ENCODE peak calls at places on chromosomes 6 and 20, in ten cellular contexts. One of them, this sample, is unnamed.
A peak's percentile ranks its signal among the peaks of the same experiment; 100 is the strongest.

GRCh38 chr6:151757506-151757955 is 50.0 kb upstream of the ESR1 start:
- DNase-seq in pancreas: no peak
- DNase-seq in CD4-positive, alpha-beta T cell: no peak
- DNase-seq in tibial nerve: no peak
- DNase-seq in right atrium auricular region: no peak
- DNase-seq in nephron progenitor cell: no peak
- DNase-seq in epithelial cell of esophagus: no peak
- DNase-seq in transverse colon: peak; percentile 29
- DNase-seq in endothelial cell: no peak
- DNase-seq in GM12865: peak; percentile 93
- DNase-seq in this sample: no peak

GRCh38 chr6:44286285-44286565 is 16.0 kb downstream of the TMEM151B start:
- DNase-seq in endothelial cell: no peak
- DNase-seq in pancreas: no peak
- DNase-seq in epithelial cell of esophagus: no peak
- DNase-seq in CD4-positive, alpha-beta T cell: no peak
- DNase-seq in nephron progenitor cell: no peak
- DNase-seq in GM12865: no peak
- DNase-seq in tibial nerve: no peak
- DNase-seq in transverse colon: no peak
- DNase-seq in right atrium auricular region: no peak
- DNase-seq in this sample: no peak

GRCh38 chr6:15399651-15400470 is 154.0 kb downstream of the JARID2 start:
- DNase-seq in epithelial cell of esophagus: no peak
- DNase-seq in transverse colon: peak; percentile 60
- DNase-seq in CD4-positive, alpha-beta T cell: no peak
- DNase-seq in tibial nerve: peak; percentile 78
- DNase-seq in GM12865: no peak
- DNase-seq in right atrium auricular region: peak; percentile 85
- DNase-seq in endothelial cell: peak; percentile 21
- DNase-seq in nephron progenitor cell: peak; percentile 60
- DNase-seq in pancreas: peak; percentile 68
- DNase-seq in this sample: peak; percentile 46

GRCh38 chr20:11497543-11497942 is 420.1 kb upstream of the BTBD3 start:
- DNase-seq in nephron progenitor cell: no peak
- DNase-seq in tibial nerve: no peak
- DNase-seq in transverse colon: no peak
- DNase-seq in epithelial cell of esophagus: no peak
- DNase-seq in GM12865: no peak
- DNase-seq in pancreas: no peak
- DNase-seq in endothelial cell: no peak
- DNase-seq in right atrium auricular region: no peak
- DNase-seq in CD4-positive, alpha-beta T cell: no peak
- DNase-seq in this sample: no peak

GRCh38 chr6:52089758-52090348 is 2.4 kb upstream of the PKHD1 start:
- DNase-seq in epithelial cell of esophagus: peak; percentile 58
- DNase-seq in GM12865: no peak
- DNase-seq in transverse colon: no peak
- DNase-seq in nephron progenitor cell: no peak
- DNase-seq in CD4-positive, alpha-beta T cell: no peak
- DNase-seq in pancreas: no peak
- DNase-seq in right atrium auricular region: no peak
- DNase-seq in tibial nerve: no peak
- DNase-seq in endothelial cell: no peak
- DNase-seq in this sample: no peak

GRCh38 chr6:110558575-110558974 is 82.2 kb upstream of the SLC22A16 start:
- DNase-seq in nephron progenitor cell: no peak
- DNase-seq in endothelial cell: no peak
- DNase-seq in transverse colon: no peak
- DNase-seq in pancreas: no peak
- DNase-seq in right atrium auricular region: no peak
- DNase-seq in GM12865: no peak
- DNase-seq in epithelial cell of esophagus: no peak
- DNase-seq in CD4-positive, alpha-beta T cell: no peak
- DNase-seq in tibial nerve: no peak
- DNase-seq in this sample: no peak

GRCh38 chr6:219641-220198 is 72.6 kb upstream of the DUSP22 start:
- DNase-seq in right atrium auricular region: peak; percentile 69
- DNase-seq in endothelial cell: no peak
- DNase-seq in GM12865: peak; percentile 69
- DNase-seq in pancreas: peak; percentile 66
- DNase-seq in nephron progenitor cell: peak; percentile 58
- DNase-seq in CD4-positive, alpha-beta T cell: no peak
- DNase-seq in transverse colon: peak; percentile 45
- DNase-seq in tibial nerve: peak; percentile 30
- DNase-seq in epithelial cell of esophagus: peak; percentile 79
- DNase-seq in this sample: no peak

GRCh38 chr20:32158943-32159660 is 48.4 kb downstream of the PLAGL2 start:
- DNase-seq in transverse colon: no peak
- DNase-seq in endothelial cell: no peak
- DNase-seq in epithelial cell of esophagus: no peak
- DNase-seq in pancreas: peak; percentile 39
- DNase-seq in CD4-positive, alpha-beta T cell: no peak
- DNase-seq in tibial nerve: no peak
- DNase-seq in nephron progenitor cell: no peak
- DNase-seq in right atrium auricular region: no peak
- DNase-seq in GM12865: no peak
- DNase-seq in this sample: no peak

GRCh38 chr6:34553146-34553545 is 3.0 kb downstream of the SPDEF start:
- DNase-seq in GM12865: no peak
- DNase-seq in CD4-positive, alpha-beta T cell: no peak
- DNase-seq in nephron progenitor cell: no peak
- DNase-seq in right atrium auricular region: no peak
- DNase-seq in pancreas: no peak
- DNase-seq in tibial nerve: no peak
- DNase-seq in epithelial cell of esophagus: no peak
- DNase-seq in endothelial cell: no peak
- DNase-seq in transverse colon: no peak
- DNase-seq in this sample: no peak

GRCh38 chr6:143754204-143754603 is 76.4 kb downstream of the PHACTR2 start:
- DNase-seq in GM12865: no peak
- DNase-seq in CD4-positive, alpha-beta T cell: no peak
- DNase-seq in endothelial cell: no peak
- DNase-seq in pancreas: no peak
- DNase-seq in epithelial cell of esophagus: no peak
- DNase-seq in transverse colon: no peak
- DNase-seq in nephron progenitor cell: no peak
- DNase-seq in tibial nerve: no peak
- DNase-seq in right atrium auricular region: no peak
- DNase-seq in this sample: no peak

GRCh38 chr6:22099241-22099640 is 197.6 kb downstream of the PRL start:
- DNase-seq in endothelial cell: no peak
- DNase-seq in right atrium auricular region: no peak
- DNase-seq in GM12865: no peak
- DNase-seq in CD4-positive, alpha-beta T cell: no peak
- DNase-seq in transverse colon: no peak
- DNase-seq in pancreas: no peak
- DNase-seq in tibial nerve: no peak
- DNase-seq in epithelial cell of esophagus: no peak
- DNase-seq in nephron progenitor cell: no peak
- DNase-seq in this sample: no peak

GRCh38 chr6:11685411-11686093 is 93.1 kb downstream of the ADTRP start:
- DNase-seq in endothelial cell: no peak
- DNase-seq in CD4-positive, alpha-beta T cell: no peak
- DNase-seq in epithelial cell of esophagus: peak; percentile 90
- DNase-seq in transverse colon: no peak
- DNase-seq in pancreas: no peak
- DNase-seq in tibial nerve: no peak
- DNase-seq in GM12865: no peak
- DNase-seq in nephron progenitor cell: no peak
- DNase-seq in right atrium auricular region: no peak
- DNase-seq in this sample: no peak

GRCh38 chr20:63454729-63455567 is 17.5 kb downstream of the KCNQ2 start:
- DNase-seq in GM12865: no peak
- DNase-seq in transverse colon: no peak
- DNase-seq in right atrium auricular region: no peak
- DNase-seq in epithelial cell of esophagus: no peak
- DNase-seq in endothelial cell: no peak
- DNase-seq in CD4-positive, alpha-beta T cell: no peak
- DNase-seq in tibial nerve: no peak
- DNase-seq in pancreas: no peak
- DNase-seq in nephron progenitor cell: no peak
- DNase-seq in this sample: no peak

GRCh38 chr20:45538209-45538798 is 978 bp downstream of the WFDC6 start:
- DNase-seq in pancreas: no peak
- DNase-seq in transverse colon: no peak
- DNase-seq in tibial nerve: no peak
- DNase-seq in nephron progenitor cell: no peak
- DNase-seq in GM12865: no peak
- DNase-seq in epithelial cell of esophagus: peak; percentile 97
- DNase-seq in endothelial cell: no peak
- DNase-seq in CD4-positive, alpha-beta T cell: no peak
- DNase-seq in right atrium auricular region: no peak
- DNase-seq in this sample: no peak

GRCh38 chr6:39076993-39077535 is 28.5 kb downstream of the GLP1R start:
- DNase-seq in GM12865: peak; percentile 64
- DNase-seq in nephron progenitor cell: no peak
- DNase-seq in CD4-positive, alpha-beta T cell: no peak
- DNase-seq in transverse colon: no peak
- DNase-seq in endothelial cell: no peak
- DNase-seq in pancreas: no peak
- DNase-seq in tibial nerve: no peak
- DNase-seq in right atrium auricular region: peak; percentile 43
- DNase-seq in epithelial cell of esophagus: no peak
- DNase-seq in this sample: no peak

GRCh38 chr6:13859871-13860555 is 45.7 kb upstream of the MCUR1 start:
- DNase-seq in transverse colon: no peak
- DNase-seq in epithelial cell of esophagus: no peak
- DNase-seq in GM12865: no peak
- DNase-seq in nephron progenitor cell: no peak
- DNase-seq in CD4-positive, alpha-beta T cell: no peak
- DNase-seq in pancreas: peak; percentile 56
- DNase-seq in endothelial cell: peak; percentile 11
- DNase-seq in tibial nerve: no peak
- DNase-seq in right atrium auricular region: no peak
- DNase-seq in this sample: no peak

GRCh38 chr20:8156603-8157079 is 24.6 kb downstream of the PLCB1 start:
- DNase-seq in right atrium auricular region: no peak
- DNase-seq in GM12865: peak; percentile 32
- DNase-seq in nephron progenitor cell: no peak
- DNase-seq in epithelial cell of esophagus: peak; percentile 8
- DNase-seq in CD4-positive, alpha-beta T cell: no peak
- DNase-seq in pancreas: no peak
- DNase-seq in tibial nerve: no peak
- DNase-seq in endothelial cell: no peak
- DNase-seq in transverse colon: no peak
- DNase-seq in this sample: no peak

GRCh38 chr6:38944655-38945279 is 103.8 kb upstream of the GLP1R start:
- DNase-seq in tibial nerve: no peak
- DNase-seq in CD4-positive, alpha-beta T cell: no peak
- DNase-seq in epithelial cell of esophagus: no peak
- DNase-seq in transverse colon: no peak
- DNase-seq in pancreas: no peak
- DNase-seq in nephron progenitor cell: no peak
- DNase-seq in right atrium auricular region: no peak
- DNase-seq in endothelial cell: no peak
- DNase-seq in GM12865: no peak
- DNase-seq in this sample: no peak

DNA sequence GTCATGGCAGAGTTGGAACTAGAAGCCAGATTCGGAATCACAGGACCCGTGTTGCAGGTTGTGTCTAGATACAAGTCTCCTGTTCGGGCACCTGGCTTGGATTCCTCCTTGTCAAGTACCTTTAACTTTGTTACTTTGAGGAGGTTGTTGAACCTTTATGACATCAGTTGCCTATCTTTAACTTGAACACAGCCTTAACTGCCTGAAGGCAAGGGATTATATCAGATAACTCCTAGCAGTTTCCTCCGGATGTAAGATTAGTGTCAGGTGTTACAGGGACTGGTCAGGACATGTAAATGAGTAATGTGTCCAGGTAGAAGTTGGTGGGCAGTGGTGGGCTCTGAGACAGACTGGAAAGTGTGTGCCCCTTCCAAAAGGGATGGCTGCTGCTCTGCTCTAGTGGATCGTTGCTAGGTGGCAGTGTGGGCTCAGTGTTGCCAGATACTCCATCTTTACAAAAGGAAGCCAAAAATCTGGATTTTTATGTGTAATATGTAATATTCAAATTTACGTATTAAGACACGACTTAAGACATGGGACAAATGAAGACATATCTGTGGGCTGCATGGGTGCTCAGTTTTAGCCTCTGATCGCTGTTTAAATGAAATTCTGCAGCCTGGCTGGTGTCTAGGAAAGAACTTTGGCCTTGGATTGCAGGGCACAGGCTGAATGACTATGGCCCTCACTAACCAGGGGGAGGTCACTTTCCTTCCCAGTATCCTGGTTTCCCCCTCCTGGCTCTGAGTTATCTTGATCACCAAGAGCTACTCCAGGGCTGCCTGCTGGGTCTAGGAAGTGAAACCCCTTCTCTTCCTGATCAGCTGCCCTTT is 27.1 kb downstream of the CHMP4B start:
- DNase-seq in epithelial cell of esophagus: peak; percentile 46
- DNase-seq in nephron progenitor cell: no peak
- DNase-seq in CD4-positive, alpha-beta T cell: no peak
- DNase-seq in pancreas: no peak
- DNase-seq in transverse colon: peak; percentile 39
- DNase-seq in tibial nerve: no peak
- DNase-seq in right atrium auricular region: no peak
- DNase-seq in GM12865: no peak
- DNase-seq in endothelial cell: no peak
- DNase-seq in this sample: no peak
- TF ChIP-seq CTCF in epithelial cell of esophagus: peak; percentile 12
- TF ChIP-seq CTCF in nephron progenitor cell: no peak
- TF ChIP-seq CTCF in CD4-positive, alpha-beta T cell: no peak
- TF ChIP-seq CTCF in pancreas: no peak
- TF ChIP-seq CTCF in transverse colon: no peak
- TF ChIP-seq CTCF in tibial nerve: no peak
- TF ChIP-seq CTCF in right atrium auricular region: no peak
- TF ChIP-seq CTCF in GM12865: no peak
- TF ChIP-seq CTCF in endothelial cell: no peak
- TF ChIP-seq CTCF in this sample: no peak

GRCh38 chr20:25696384-25697131 is at the start of gene ZNF337:
- DNase-seq in tibial nerve: peak; percentile 85
- DNase-seq in endothelial cell: peak; percentile 95
- DNase-seq in GM12865: peak; percentile 97
- DNase-seq in epithelial cell of esophagus: peak; percentile 95
- DNase-seq in pancreas: peak; percentile 96
- DNase-seq in nephron progenitor cell: peak; percentile 97
- DNase-seq in right atrium auricular region: peak; percentile 97
- DNase-seq in CD4-positive, alpha-beta T cell: peak; percentile 89
- DNase-seq in transverse colon: peak; percentile 95
- DNase-seq in this sample: peak; percentile 86
- TF ChIP-seq CTCF in tibial nerve: peak; percentile 10
- TF ChIP-seq CTCF in endothelial cell: no peak
- TF ChIP-seq CTCF in GM12865: peak; percentile 6
- TF ChIP-seq CTCF in epithelial cell of esophagus: no peak
- TF ChIP-seq CTCF in pancreas: no peak
- TF ChIP-seq CTCF in nephron progenitor cell: no peak
- TF ChIP-seq CTCF in right atrium auricular region: no peak
- TF ChIP-seq CTCF in CD4-positive, alpha-beta T cell: no peak
- TF ChIP-seq CTCF in transverse colon: peak; percentile 11
- TF ChIP-seq CTCF in this sample: no peak

GRCh38 chr6:16956371-16956770 is 145.5 kb upstream of the STMND1 start:
- DNase-seq in epithelial cell of esophagus: no peak
- DNase-seq in transverse colon: no peak
- DNase-seq in right atrium auricular region: no peak
- DNase-seq in pancreas: no peak
- DNase-seq in nephron progenitor cell: no peak
- DNase-seq in CD4-positive, alpha-beta T cell: no peak
- DNase-seq in GM12865: no peak
- DNase-seq in tibial nerve: no peak
- DNase-seq in endothelial cell: no peak
- DNase-seq in this sample: no peak
- TF ChIP-seq CTCF in epithelial cell of esophagus: no peak
- TF ChIP-seq CTCF in transverse colon: no peak
- TF ChIP-seq CTCF in right atrium auricular region: no peak
- TF ChIP-seq CTCF in pancreas: no peak
- TF ChIP-seq CTCF in nephron progenitor cell: no peak
- TF ChIP-seq CTCF in CD4-positive, alpha-beta T cell: no peak
- TF ChIP-seq CTCF in GM12865: no peak
- TF ChIP-seq CTCF in tibial nerve: no peak
- TF ChIP-seq CTCF in endothelial cell: no peak
- TF ChIP-seq CTCF in this sample: no peak

GRCh38 chr6:41073203-41073967 is 611 bp downstream of the NFYA start:
- DNase-seq in CD4-positive, alpha-beta T cell: peak; percentile 65
- DNase-seq in tibial nerve: peak; percentile 77
- DNase-seq in nephron progenitor cell: peak; percentile 88
- DNase-seq in endothelial cell: peak; percentile 87
- DNase-seq in pancreas: peak; percentile 89
- DNase-seq in right atrium auricular region: peak; percentile 83
- DNase-seq in epithelial cell of esophagus: peak; percentile 84
- DNase-seq in transverse colon: peak; percentile 91
- DNase-seq in GM12865: peak; percentile 90
- DNase-seq in this sample: peak; percentile 57
- TF ChIP-seq CTCF in CD4-positive, alpha-beta T cell: peak; percentile 33
- TF ChIP-seq CTCF in tibial nerve: no peak
- TF ChIP-seq CTCF in nephron progenitor cell: peak; percentile 34
- TF ChIP-seq CTCF in endothelial cell: peak; percentile 79
- TF ChIP-seq CTCF in pancreas: no peak
- TF ChIP-seq CTCF in right atrium auricular region: no peak
- TF ChIP-seq CTCF in epithelial cell of esophagus: no peak
- TF ChIP-seq CTCF in transverse colon: peak; percentile 43
- TF ChIP-seq CTCF in GM12865: peak; percentile 22
- TF ChIP-seq CTCF in this sample: no peak

This sample was measured in omental fat pad.